ENCODE peak calls at places on chromosomes 12 and 14, in eight cellular contexts. One of them, this sample, is unnamed.

GRCh38 chr14:24828486-24828885 is 194.5 kb upstream of the GZMB start:
- DNase-seq in cardiac muscle cell: no peak
- DNase-seq in stimulated activated CD4-positive, alpha-beta T cell treated with anti-CD3 and anti-CD28 coated beads, TNF-alpha, amount 100 ng/mL, for 4 hours: no peak
- DNase-seq in hippocampal formation: no peak
- DNase-seq in ovary: no peak
- DNase-seq in stimulated activated CD8-positive, alpha-beta memory T cell treated with anti-CD3 and anti-CD28 coated beads, Interleukin-4, amount 100 ng/mL, for 24 hours: no peak
- DNase-seq in H54: no peak
- DNase-seq in NCI-H1105: no peak
- DNase-seq in this sample: no peak

GRCh38 chr14:44960646-44961045 is 1.1 kb downstream of the KLHL28 start:
- DNase-seq in cardiac muscle cell: no peak
- DNase-seq in stimulated activated CD4-positive, alpha-beta T cell treated with anti-CD3 and anti-CD28 coated beads, TNF-alpha, amount 100 ng/mL, for 4 hours: no peak
- DNase-seq in hippocampal formation: no peak
- DNase-seq in ovary: no peak
- DNase-seq in stimulated activated CD8-positive, alpha-beta memory T cell treated with anti-CD3 and anti-CD28 coated beads, Interleukin-4, amount 100 ng/mL, for 24 hours: no peak
- DNase-seq in H54: no peak
- DNase-seq in NCI-H1105: no peak
- DNase-seq in this sample: no peak

GRCh38 chr12:57461326-57461903 is 1.8 kb downstream of the GLI1 start:
- DNase-seq in cardiac muscle cell: peak; percentile 49
- DNase-seq in stimulated activated CD4-positive, alpha-beta T cell treated with anti-CD3 and anti-CD28 coated beads, TNF-alpha, amount 100 ng/mL, for 4 hours: no peak
- DNase-seq in hippocampal formation: no peak
- DNase-seq in ovary: peak; percentile 76
- DNase-seq in stimulated activated CD8-positive, alpha-beta memory T cell treated with anti-CD3 and anti-CD28 coated beads, Interleukin-4, amount 100 ng/mL, for 24 hours: no peak
- DNase-seq in H54: peak; percentile 54
- DNase-seq in NCI-H1105: no peak
- DNase-seq in this sample: peak; percentile 7

GRCh38 chr12:116246490-116247179 is 30.9 kb downstream of the MED13L start:
- DNase-seq in cardiac muscle cell: no peak
- DNase-seq in stimulated activated CD4-positive, alpha-beta T cell treated with anti-CD3 and anti-CD28 coated beads, TNF-alpha, amount 100 ng/mL, for 4 hours: no peak
- DNase-seq in hippocampal formation: no peak
- DNase-seq in ovary: no peak
- DNase-seq in stimulated activated CD8-positive, alpha-beta memory T cell treated with anti-CD3 and anti-CD28 coated beads, Interleukin-4, amount 100 ng/mL, for 24 hours: no peak
- DNase-seq in H54: no peak
- DNase-seq in NCI-H1105: no peak
- DNase-seq in this sample: no peak

GRCh38 chr12:1993341-1993740 is 10.9 kb downstream of the DCP1B start:
- DNase-seq in cardiac muscle cell: peak; percentile 86
- DNase-seq in stimulated activated CD4-positive, alpha-beta T cell treated with anti-CD3 and anti-CD28 coated beads, TNF-alpha, amount 100 ng/mL, for 4 hours: no peak
- DNase-seq in hippocampal formation: no peak
- DNase-seq in ovary: no peak
- DNase-seq in stimulated activated CD8-positive, alpha-beta memory T cell treated with anti-CD3 and anti-CD28 coated beads, Interleukin-4, amount 100 ng/mL, for 24 hours: no peak
- DNase-seq in H54: peak; percentile 26
- DNase-seq in NCI-H1105: no peak
- DNase-seq in this sample: no peak

GRCh38 chr14:30227436-30227835 is 299.8 kb upstream of the PRKD1 start:
- DNase-seq in cardiac muscle cell: peak; percentile 86
- DNase-seq in stimulated activated CD4-positive, alpha-beta T cell treated with anti-CD3 and anti-CD28 coated beads, TNF-alpha, amount 100 ng/mL, for 4 hours: no peak
- DNase-seq in hippocampal formation: no peak
- DNase-seq in ovary: peak; percentile 33
- DNase-seq in stimulated activated CD8-positive, alpha-beta memory T cell treated with anti-CD3 and anti-CD28 coated beads, Interleukin-4, amount 100 ng/mL, for 24 hours: no peak
- DNase-seq in H54: no peak
- DNase-seq in NCI-H1105: no peak
- DNase-seq in this sample: no peak

GRCh38 chr14:55386037-55386798 is 25.4 kb downstream of the ATG14 start:
- DNase-seq in cardiac muscle cell: no peak
- DNase-seq in stimulated activated CD4-positive, alpha-beta T cell treated with anti-CD3 and anti-CD28 coated beads, TNF-alpha, amount 100 ng/mL, for 4 hours: no peak
- DNase-seq in hippocampal formation: no peak
- DNase-seq in ovary: no peak
- DNase-seq in stimulated activated CD8-positive, alpha-beta memory T cell treated with anti-CD3 and anti-CD28 coated beads, Interleukin-4, amount 100 ng/mL, for 24 hours: no peak
- DNase-seq in H54: no peak
- DNase-seq in NCI-H1105: no peak
- DNase-seq in this sample: no peak

GRCh38 chr12:78863482-78864427 is 819 bp upstream of the SYT1 start:
- DNase-seq in cardiac muscle cell: peak; percentile 36
- DNase-seq in stimulated activated CD4-positive, alpha-beta T cell treated with anti-CD3 and anti-CD28 coated beads, TNF-alpha, amount 100 ng/mL, for 4 hours: no peak
- DNase-seq in hippocampal formation: no peak
- DNase-seq in ovary: peak; percentile 56
- DNase-seq in stimulated activated CD8-positive, alpha-beta memory T cell treated with anti-CD3 and anti-CD28 coated beads, Interleukin-4, amount 100 ng/mL, for 24 hours: no peak
- DNase-seq in H54: peak; percentile 47
- DNase-seq in NCI-H1105: peak; percentile 83
- DNase-seq in this sample: peak; percentile 82

GRCh38 chr14:62528296-62528695 is 517.0 kb downstream of the KCNH5 start:
- DNase-seq in cardiac muscle cell: no peak
- DNase-seq in stimulated activated CD4-positive, alpha-beta T cell treated with anti-CD3 and anti-CD28 coated beads, TNF-alpha, amount 100 ng/mL, for 4 hours: no peak
- DNase-seq in hippocampal formation: no peak
- DNase-seq in ovary: no peak
- DNase-seq in stimulated activated CD8-positive, alpha-beta memory T cell treated with anti-CD3 and anti-CD28 coated beads, Interleukin-4, amount 100 ng/mL, for 24 hours: no peak
- DNase-seq in H54: no peak
- DNase-seq in NCI-H1105: no peak
- DNase-seq in this sample: no peak

GRCh38 chr14:64387232-64387737 is 868 bp upstream of the MTHFD1 start:
- DNase-seq in cardiac muscle cell: peak; percentile 36
- DNase-seq in stimulated activated CD4-positive, alpha-beta T cell treated with anti-CD3 and anti-CD28 coated beads, TNF-alpha, amount 100 ng/mL, for 4 hours: no peak
- DNase-seq in hippocampal formation: no peak
- DNase-seq in ovary: no peak
- DNase-seq in stimulated activated CD8-positive, alpha-beta memory T cell treated with anti-CD3 and anti-CD28 coated beads, Interleukin-4, amount 100 ng/mL, for 24 hours: no peak
- DNase-seq in H54: no peak
- DNase-seq in NCI-H1105: peak; percentile 2
- DNase-seq in this sample: peak; percentile 38

GRCh38 chr14:53432378-53432802 is 279.3 kb upstream of the DDHD1 start:
- DNase-seq in cardiac muscle cell: peak; percentile 52
- DNase-seq in stimulated activated CD4-positive, alpha-beta T cell treated with anti-CD3 and anti-CD28 coated beads, TNF-alpha, amount 100 ng/mL, for 4 hours: no peak
- DNase-seq in hippocampal formation: no peak
- DNase-seq in ovary: no peak
- DNase-seq in stimulated activated CD8-positive, alpha-beta memory T cell treated with anti-CD3 and anti-CD28 coated beads, Interleukin-4, amount 100 ng/mL, for 24 hours: no peak
- DNase-seq in H54: peak; percentile 11
- DNase-seq in NCI-H1105: peak; percentile 46
- DNase-seq in this sample: no peak

GRCh38 chr14:61536661-61537566 is 158.4 kb upstream of the HIF1A start:
- DNase-seq in cardiac muscle cell: no peak
- DNase-seq in stimulated activated CD4-positive, alpha-beta T cell treated with anti-CD3 and anti-CD28 coated beads, TNF-alpha, amount 100 ng/mL, for 4 hours: no peak
- DNase-seq in hippocampal formation: no peak
- DNase-seq in ovary: no peak
- DNase-seq in stimulated activated CD8-positive, alpha-beta memory T cell treated with anti-CD3 and anti-CD28 coated beads, Interleukin-4, amount 100 ng/mL, for 24 hours: no peak
- DNase-seq in H54: no peak
- DNase-seq in NCI-H1105: no peak
- DNase-seq in this sample: no peak

GRCh38 chr14:51860836-51861583 is 598 bp downstream of the GNG2 start:
- DNase-seq in cardiac muscle cell: peak; percentile 30
- DNase-seq in stimulated activated CD4-positive, alpha-beta T cell treated with anti-CD3 and anti-CD28 coated beads, TNF-alpha, amount 100 ng/mL, for 4 hours: no peak
- DNase-seq in hippocampal formation: no peak
- DNase-seq in ovary: no peak
- DNase-seq in stimulated activated CD8-positive, alpha-beta memory T cell treated with anti-CD3 and anti-CD28 coated beads, Interleukin-4, amount 100 ng/mL, for 24 hours: no peak
- DNase-seq in H54: no peak
- DNase-seq in NCI-H1105: no peak
- DNase-seq in this sample: no peak

GRCh38 chr14:38309522-38310262 is 53.8 kb upstream of the CLEC14A start:
- DNase-seq in cardiac muscle cell: peak; percentile 74
- DNase-seq in stimulated activated CD4-positive, alpha-beta T cell treated with anti-CD3 and anti-CD28 coated beads, TNF-alpha, amount 100 ng/mL, for 4 hours: no peak
- DNase-seq in hippocampal formation: no peak
- DNase-seq in ovary: no peak
- DNase-seq in stimulated activated CD8-positive, alpha-beta memory T cell treated with anti-CD3 and anti-CD28 coated beads, Interleukin-4, amount 100 ng/mL, for 24 hours: no peak
- DNase-seq in H54: no peak
- DNase-seq in NCI-H1105: no peak
- DNase-seq in this sample: no peak

GRCh38 chr12:85279449-85280137 is 427 bp upstream of the ALX1 start:
- DNase-seq in cardiac muscle cell: no peak
- DNase-seq in stimulated activated CD4-positive, alpha-beta T cell treated with anti-CD3 and anti-CD28 coated beads, TNF-alpha, amount 100 ng/mL, for 4 hours: no peak
- DNase-seq in hippocampal formation: no peak
- DNase-seq in ovary: no peak
- DNase-seq in stimulated activated CD8-positive, alpha-beta memory T cell treated with anti-CD3 and anti-CD28 coated beads, Interleukin-4, amount 100 ng/mL, for 24 hours: no peak
- DNase-seq in H54: no peak
- DNase-seq in NCI-H1105: no peak
- DNase-seq in this sample: no peak

GRCh38 chr12:119229837-119230236 is 51.1 kb downstream of the HSPB8 start:
- DNase-seq in cardiac muscle cell: peak; percentile 67
- DNase-seq in stimulated activated CD4-positive, alpha-beta T cell treated with anti-CD3 and anti-CD28 coated beads, TNF-alpha, amount 100 ng/mL, for 4 hours: no peak
- DNase-seq in hippocampal formation: peak; percentile 5
- DNase-seq in ovary: peak; percentile 43
- DNase-seq in stimulated activated CD8-positive, alpha-beta memory T cell treated with anti-CD3 and anti-CD28 coated beads, Interleukin-4, amount 100 ng/mL, for 24 hours: no peak
- DNase-seq in H54: peak; percentile 44
- DNase-seq in NCI-H1105: no peak
- DNase-seq in this sample: no peak

GRCh38 chr14:104734051-104734587 is 10.1 kb downstream of the ADSS1 start:
- DNase-seq in cardiac muscle cell: no peak
- DNase-seq in stimulated activated CD4-positive, alpha-beta T cell treated with anti-CD3 and anti-CD28 coated beads, TNF-alpha, amount 100 ng/mL, for 4 hours: no peak
- DNase-seq in hippocampal formation: no peak
- DNase-seq in ovary: no peak
- DNase-seq in stimulated activated CD8-positive, alpha-beta memory T cell treated with anti-CD3 and anti-CD28 coated beads, Interleukin-4, amount 100 ng/mL, for 24 hours: no peak
- DNase-seq in H54: no peak
- DNase-seq in NCI-H1105: no peak
- DNase-seq in this sample: no peak

GRCh38 chr12:110844551-110845395 is 2.0 kb upstream of the CCDC63 start:
- DNase-seq in cardiac muscle cell: peak; percentile 69
- DNase-seq in stimulated activated CD4-positive, alpha-beta T cell treated with anti-CD3 and anti-CD28 coated beads, TNF-alpha, amount 100 ng/mL, for 4 hours: no peak
- DNase-seq in hippocampal formation: no peak
- DNase-seq in ovary: no peak
- DNase-seq in stimulated activated CD8-positive, alpha-beta memory T cell treated with anti-CD3 and anti-CD28 coated beads, Interleukin-4, amount 100 ng/mL, for 24 hours: no peak
- DNase-seq in H54: peak; percentile 60
- DNase-seq in NCI-H1105: no peak
- DNase-seq in this sample: no peak

GRCh38 chr12:92462049-92462448 is 240.7 kb upstream of the PLEKHG7 start:
- DNase-seq in cardiac muscle cell: peak; percentile 68
- DNase-seq in stimulated activated CD4-positive, alpha-beta T cell treated with anti-CD3 and anti-CD28 coated beads, TNF-alpha, amount 100 ng/mL, for 4 hours: no peak
- DNase-seq in hippocampal formation: no peak
- DNase-seq in ovary: no peak
- DNase-seq in stimulated activated CD8-positive, alpha-beta memory T cell treated with anti-CD3 and anti-CD28 coated beads, Interleukin-4, amount 100 ng/mL, for 24 hours: no peak
- DNase-seq in H54: no peak
- DNase-seq in NCI-H1105: no peak
- DNase-seq in this sample: no peak

GRCh38 chr12:110957652-110958051 is 37.3 kb upstream of the MYL2 start:
- DNase-seq in cardiac muscle cell: no peak
- DNase-seq in stimulated activated CD4-positive, alpha-beta T cell treated with anti-CD3 and anti-CD28 coated beads, TNF-alpha, amount 100 ng/mL, for 4 hours: no peak
- DNase-seq in hippocampal formation: no peak
- DNase-seq in ovary: no peak
- DNase-seq in stimulated activated CD8-positive, alpha-beta memory T cell treated with anti-CD3 and anti-CD28 coated beads, Interleukin-4, amount 100 ng/mL, for 24 hours: no peak
- DNase-seq in H54: peak; percentile 19
- DNase-seq in NCI-H1105: no peak
- DNase-seq in this sample: no peak

GRCh38 chr14:68767248-68767645 is 25.6 kb downstream of the ZFP36L1 start:
- DNase-seq in cardiac muscle cell: no peak
- DNase-seq in stimulated activated CD4-positive, alpha-beta T cell treated with anti-CD3 and anti-CD28 coated beads, TNF-alpha, amount 100 ng/mL, for 4 hours: no peak
- DNase-seq in hippocampal formation: no peak
- DNase-seq in ovary: no peak
- DNase-seq in stimulated activated CD8-positive, alpha-beta memory T cell treated with anti-CD3 and anti-CD28 coated beads, Interleukin-4, amount 100 ng/mL, for 24 hours: no peak
- DNase-seq in H54: no peak
- DNase-seq in NCI-H1105: no peak
- DNase-seq in this sample: no peak

GRCh38 chr12:28253175-28253641 is 63.0 kb downstream of the CCDC91 start:
- DNase-seq in cardiac muscle cell: no peak
- DNase-seq in stimulated activated CD4-positive, alpha-beta T cell treated with anti-CD3 and anti-CD28 coated beads, TNF-alpha, amount 100 ng/mL, for 4 hours: no peak
- DNase-seq in hippocampal formation: no peak
- DNase-seq in ovary: no peak
- DNase-seq in stimulated activated CD8-positive, alpha-beta memory T cell treated with anti-CD3 and anti-CD28 coated beads, Interleukin-4, amount 100 ng/mL, for 24 hours: peak; percentile 19
- DNase-seq in H54: no peak
- DNase-seq in NCI-H1105: no peak
- DNase-seq in this sample: no peak

GRCh38 chr14:71398450-71398849 is 491.2 kb downstream of the PCNX1 start:
- DNase-seq in cardiac muscle cell: no peak
- DNase-seq in stimulated activated CD4-positive, alpha-beta T cell treated with anti-CD3 and anti-CD28 coated beads, TNF-alpha, amount 100 ng/mL, for 4 hours: no peak
- DNase-seq in hippocampal formation: no peak
- DNase-seq in ovary: no peak
- DNase-seq in stimulated activated CD8-positive, alpha-beta memory T cell treated with anti-CD3 and anti-CD28 coated beads, Interleukin-4, amount 100 ng/mL, for 24 hours: no peak
- DNase-seq in H54: no peak
- DNase-seq in NCI-H1105: no peak
- DNase-seq in this sample: no peak

GRCh38 chr14:75979071-75979571 is 2.7 kb downstream of the TGFB3 start:
- DNase-seq in cardiac muscle cell: peak; percentile 66
- DNase-seq in stimulated activated CD4-positive, alpha-beta T cell treated with anti-CD3 and anti-CD28 coated beads, TNF-alpha, amount 100 ng/mL, for 4 hours: no peak
- DNase-seq in hippocampal formation: no peak
- DNase-seq in ovary: peak; percentile 47
- DNase-seq in stimulated activated CD8-positive, alpha-beta memory T cell treated with anti-CD3 and anti-CD28 coated beads, Interleukin-4, amount 100 ng/mL, for 24 hours: no peak
- DNase-seq in H54: no peak
- DNase-seq in NCI-H1105: peak; percentile 6
- DNase-seq in this sample: no peak

GRCh38 chr12:112705037-112705632 is 86.4 kb upstream of the RPH3A start:
- DNase-seq in cardiac muscle cell: no peak
- DNase-seq in stimulated activated CD4-positive, alpha-beta T cell treated with anti-CD3 and anti-CD28 coated beads, TNF-alpha, amount 100 ng/mL, for 4 hours: no peak
- DNase-seq in hippocampal formation: no peak
- DNase-seq in ovary: no peak
- DNase-seq in stimulated activated CD8-positive, alpha-beta memory T cell treated with anti-CD3 and anti-CD28 coated beads, Interleukin-4, amount 100 ng/mL, for 24 hours: no peak
- DNase-seq in H54: peak; percentile 10
- DNase-seq in NCI-H1105: no peak
- DNase-seq in this sample: no peak

GRCh38 chr12:1054103-1054838 is 63.2 kb downstream of the ERC1 start:
- DNase-seq in cardiac muscle cell: peak; percentile 16
- DNase-seq in stimulated activated CD4-positive, alpha-beta T cell treated with anti-CD3 and anti-CD28 coated beads, TNF-alpha, amount 100 ng/mL, for 4 hours: no peak
- DNase-seq in hippocampal formation: no peak
- DNase-seq in ovary: no peak
- DNase-seq in stimulated activated CD8-positive, alpha-beta memory T cell treated with anti-CD3 and anti-CD28 coated beads, Interleukin-4, amount 100 ng/mL, for 24 hours: no peak
- DNase-seq in H54: no peak
- DNase-seq in NCI-H1105: no peak
- DNase-seq in this sample: peak; percentile 38

GRCh38 chr14:77076118-77076631 is 21.9 kb upstream of the CIPC start:
- DNase-seq in cardiac muscle cell: peak; percentile 96
- DNase-seq in stimulated activated CD4-positive, alpha-beta T cell treated with anti-CD3 and anti-CD28 coated beads, TNF-alpha, amount 100 ng/mL, for 4 hours: no peak
- DNase-seq in hippocampal formation: no peak
- DNase-seq in ovary: peak; percentile 86
- DNase-seq in stimulated activated CD8-positive, alpha-beta memory T cell treated with anti-CD3 and anti-CD28 coated beads, Interleukin-4, amount 100 ng/mL, for 24 hours: no peak
- DNase-seq in H54: no peak
- DNase-seq in NCI-H1105: no peak
- DNase-seq in this sample: no peak

GRCh38 chr12:131242741-131243496 is 289.2 kb downstream of the ADGRD1 start:
- DNase-seq in cardiac muscle cell: no peak
- DNase-seq in stimulated activated CD4-positive, alpha-beta T cell treated with anti-CD3 and anti-CD28 coated beads, TNF-alpha, amount 100 ng/mL, for 4 hours: no peak
- DNase-seq in hippocampal formation: no peak
- DNase-seq in ovary: no peak
- DNase-seq in stimulated activated CD8-positive, alpha-beta memory T cell treated with anti-CD3 and anti-CD28 coated beads, Interleukin-4, amount 100 ng/mL, for 24 hours: no peak
- DNase-seq in H54: no peak
- DNase-seq in NCI-H1105: peak; percentile 67
- DNase-seq in this sample: no peak

GRCh38 chr14:41349289-41349910 is 257.3 kb upstream of the LRFN5 start:
- DNase-seq in cardiac muscle cell: no peak
- DNase-seq in stimulated activated CD4-positive, alpha-beta T cell treated with anti-CD3 and anti-CD28 coated beads, TNF-alpha, amount 100 ng/mL, for 4 hours: no peak
- DNase-seq in hippocampal formation: no peak
- DNase-seq in ovary: no peak
- DNase-seq in stimulated activated CD8-positive, alpha-beta memory T cell treated with anti-CD3 and anti-CD28 coated beads, Interleukin-4, amount 100 ng/mL, for 24 hours: no peak
- DNase-seq in H54: no peak
- DNase-seq in NCI-H1105: no peak
- DNase-seq in this sample: no peak

GRCh38 chr12:94109154-94109553 is 39.2 kb upstream of the PLXNC1 start:
- DNase-seq in cardiac muscle cell: peak; percentile 43
- DNase-seq in stimulated activated CD4-positive, alpha-beta T cell treated with anti-CD3 and anti-CD28 coated beads, TNF-alpha, amount 100 ng/mL, for 4 hours: peak; percentile 25
- DNase-seq in hippocampal formation: no peak
- DNase-seq in ovary: no peak
- DNase-seq in stimulated activated CD8-positive, alpha-beta memory T cell treated with anti-CD3 and anti-CD28 coated beads, Interleukin-4, amount 100 ng/mL, for 24 hours: peak; percentile 40
- DNase-seq in H54: no peak
- DNase-seq in NCI-H1105: no peak
- DNase-seq in this sample: no peak

GRCh38 chr12:53596920-53597363 is 29.2 kb downstream of the ATF7 start:
- DNase-seq in cardiac muscle cell: peak; percentile 68
- DNase-seq in stimulated activated CD4-positive, alpha-beta T cell treated with anti-CD3 and anti-CD28 coated beads, TNF-alpha, amount 100 ng/mL, for 4 hours: no peak
- DNase-seq in hippocampal formation: no peak
- DNase-seq in ovary: no peak
- DNase-seq in stimulated activated CD8-positive, alpha-beta memory T cell treated with anti-CD3 and anti-CD28 coated beads, Interleukin-4, amount 100 ng/mL, for 24 hours: no peak
- DNase-seq in H54: no peak
- DNase-seq in NCI-H1105: no peak
- DNase-seq in this sample: no peak

GRCh38 chr12:62625238-62625637 is 158.6 kb downstream of the MON2 start:
- DNase-seq in cardiac muscle cell: peak; percentile 90
- DNase-seq in stimulated activated CD4-positive, alpha-beta T cell treated with anti-CD3 and anti-CD28 coated beads, TNF-alpha, amount 100 ng/mL, for 4 hours: no peak
- DNase-seq in hippocampal formation: no peak
- DNase-seq in ovary: no peak
- DNase-seq in stimulated activated CD8-positive, alpha-beta memory T cell treated with anti-CD3 and anti-CD28 coated beads, Interleukin-4, amount 100 ng/mL, for 24 hours: no peak
- DNase-seq in H54: no peak
- DNase-seq in NCI-H1105: no peak
- DNase-seq in this sample: no peak

GRCh38 chr12:54890339-54890738 is 36.0 kb downstream of the MUCL1 start:
- DNase-seq in cardiac muscle cell: no peak
- DNase-seq in stimulated activated CD4-positive, alpha-beta T cell treated with anti-CD3 and anti-CD28 coated beads, TNF-alpha, amount 100 ng/mL, for 4 hours: no peak
- DNase-seq in hippocampal formation: no peak
- DNase-seq in ovary: no peak
- DNase-seq in stimulated activated CD8-positive, alpha-beta memory T cell treated with anti-CD3 and anti-CD28 coated beads, Interleukin-4, amount 100 ng/mL, for 24 hours: no peak
- DNase-seq in H54: no peak
- DNase-seq in NCI-H1105: no peak
- DNase-seq in this sample: no peak

GRCh38 chr14:76784881-76785280 is 23.6 kb downstream of the VASH1 start:
- DNase-seq in cardiac muscle cell: peak; percentile 88
- DNase-seq in stimulated activated CD4-positive, alpha-beta T cell treated with anti-CD3 and anti-CD28 coated beads, TNF-alpha, amount 100 ng/mL, for 4 hours: peak; percentile 27
- DNase-seq in hippocampal formation: peak; percentile 84
- DNase-seq in ovary: peak; percentile 85
- DNase-seq in stimulated activated CD8-positive, alpha-beta memory T cell treated with anti-CD3 and anti-CD28 coated beads, Interleukin-4, amount 100 ng/mL, for 24 hours: peak; percentile 48
- DNase-seq in H54: peak; percentile 80
- DNase-seq in NCI-H1105: peak; percentile 50
- DNase-seq in this sample: peak; percentile 89